ENCODE peak calls at places on chromosomes 3 and 15, in nine cellular contexts. G, B, J, I, D, W, Q, M and P are unnamed samples.

GRCh38 chr3:52346623-52347530 is 30.8 kb downstream of the DNAH1 start:
- DNase-seq in B (no peak), I (no peak), W (no peak), J (no peak), M (no peak), Q (peak; percentile 6), D (no peak), G (peak; percentile 90), P (no peak)

GRCh38 chr3:22129101-22129500 is 378.1 kb upstream of the ZNF385D start:
- DNase-seq in B (no peak), G (no peak), W (no peak), Q (peak; percentile 84), I (no peak), J (no peak), M (no peak), D (no peak), P (no peak)

GRCh38 chr3:161305095-161305991 is 66.0 kb downstream of the SPTSSB start:
- DNase-seq in M (no peak), W (no peak), D (no peak), Q (peak; percentile 4), J (no peak), B (no peak), G (no peak), I (no peak), P (peak; percentile 63)

GRCh38 chr3:7546219-7546618 is 685.3 kb downstream of the GRM7 start:
- DNase-seq in I (no peak), J (no peak), W (no peak), B (no peak), Q (peak; percentile 24), D (no peak), G (peak; percentile 55), M (no peak), P (no peak)

GRCh38 chr3:188929138-188929537 is 242.6 kb upstream of the TPRG1 start:
- DNase-seq in Q (peak; percentile 21), W (no peak), M (no peak), B (peak; percentile 35), I (no peak), J (no peak), G (no peak), D (no peak), P (peak; percentile 44)

GRCh38 chr3:43894176-43895049 is 203.7 kb downstream of the ABHD5 start:
- DNase-seq in J (peak; percentile 17), I (peak; percentile 63), W (peak; percentile 78), M (peak; percentile 92), Q (peak; percentile 27), D (no peak), G (peak; percentile 67), B (peak; percentile 65), P (peak; percentile 85)

GRCh38 chr3:188315563-188315962 is 161.6 kb downstream of the LPP start:
- DNase-seq in W (no peak), G (no peak), M (no peak), Q (no peak), D (no peak), I (no peak), J (no peak), B (no peak), P (no peak)

GRCh38 chr15:52069559-52069958 is 43.0 kb downstream of the BCL2L10 start:
- DNase-seq in J (peak; percentile 73), B (no peak), Q (peak; percentile 94), I (no peak), G (no peak), M (no peak), W (no peak), D (no peak), P (no peak)

GRCh38 chr15:55681631-55682030 is 61.3 kb downstream of the PRTG start:
- DNase-seq in I (peak; percentile 21), J (no peak), D (no peak), Q (no peak), W (no peak), B (no peak), G (no peak), M (no peak), P (no peak)

GRCh38 chr15:83695901-83696425 is 42.0 kb downstream of the ADAMTSL3 start:
- DNase-seq in I (no peak), D (no peak), J (no peak), B (no peak), M (no peak), Q (no peak), G (no peak), W (no peak), P (no peak)

GRCh38 chr3:115927210-115927609 is 303.9 kb downstream of the GAP43 start:
- DNase-seq in M (no peak), G (no peak), Q (no peak), I (no peak), W (no peak), J (no peak), D (peak; percentile 67), B (no peak), P (no peak)

GRCh38 chr15:34348735-34349300 is 5.7 kb downstream of the NUTM1 start:
- DNase-seq in D (no peak), M (no peak), J (no peak), I (no peak), G (no peak), W (no peak), Q (no peak), B (no peak), P (no peak)

GRCh38 chr3:128763967-128764366 is 38.0 kb downstream of the RAB7A start:
- DNase-seq in G (no peak), B (no peak), W (no peak), M (no peak), Q (no peak), I (no peak), J (no peak), D (no peak), P (no peak)

GRCh38 chr15:68292967-68293366 is 15.4 kb downstream of the FEM1B start:
- DNase-seq in B (no peak), J (no peak), Q (no peak), W (no peak), M (no peak), D (no peak), I (no peak), G (no peak), P (no peak)

GRCh38 chr3:159187232-159187631 is 385.4 kb downstream of the MFSD1 start:
- DNase-seq in I (no peak), M (no peak), G (peak; percentile 81), Q (no peak), J (no peak), B (no peak), D (no peak), W (no peak), P (no peak)

GRCh38 chr3:63979093-63979492 is 44.2 kb downstream of the PSMD6 start:
- DNase-seq in Q (peak; percentile 66), I (no peak), M (no peak), B (no peak), D (no peak), W (no peak), J (no peak), G (no peak), P (no peak)

GRCh38 chr3:100913870-100914654 is 79.2 kb downstream of the ABI3BP start:
- DNase-seq in D (no peak), B (no peak), J (peak; percentile 15), I (no peak), W (no peak), G (peak; percentile 50), Q (no peak), M (peak; percentile 73), P (no peak)

GRCh38 chr3:98556164-98557130 is 24.7 kb downstream of the GPR15 start:
- DNase-seq in J (no peak), M (no peak), W (no peak), Q (no peak), D (no peak), I (peak; percentile 51), G (no peak), B (no peak), P (no peak)

GRCh38 chr3:195212033-195212748 is 58.8 kb downstream of the XXYLT1 start:
- DNase-seq in B (no peak), D (no peak), G (peak; percentile 10), W (no peak), M (no peak), Q (no peak), J (peak; percentile 3), I (no peak), P (no peak)

GRCh38 chr15:40594429-40594836 is 384 bp downstream of the KNL1 start:
- DNase-seq in G (peak; percentile 58), M (peak; percentile 82), I (peak; percentile 64), B (no peak), D (peak; percentile 53), W (peak; percentile 69), J (no peak), Q (peak; percentile 63), P (peak; percentile 81)

GRCh38 chr3:189927975-189928895 is 192.5 kb downstream of the P3H2 start:
- DNase-seq in B (no peak), G (no peak), M (no peak), D (no peak), W (no peak), Q (peak; percentile 83), J (no peak), I (no peak), P (no peak)

GRCh38 chr3:35492846-35493245 is 146.5 kb upstream of the ARPP21 start:
- DNase-seq in J (no peak), I (no peak), M (no peak), B (no peak), D (no peak), G (no peak), Q (no peak), W (no peak), P (no peak)

GRCh38 chr3:184227481-184227935 is 1.9 kb upstream of the VWA5B2 start:
- DNase-seq in W (peak; percentile 64), G (no peak), D (no peak), J (no peak), B (no peak), I (peak; percentile 83), Q (no peak), M (no peak), P (peak; percentile 72)

GRCh38 chr3:48141225-48142137 is 46.7 kb downstream of the CDC25A start:
- DNase-seq in Q (peak; percentile 71), I (no peak), D (no peak), J (no peak), G (no peak), W (no peak), B (no peak), M (no peak), P (no peak)

GRCh38 chr15:82146990-82147461 is 101.2 kb upstream of the MEX3B start:
- DNase-seq in Q (peak; percentile 80), I (no peak), M (no peak), D (no peak), W (no peak), J (no peak), G (no peak), B (no peak), P (no peak)